ENCODE peak calls at places on chromosomes 11 and 22, in ten cellular contexts. One of them, this sample, is unnamed. For H3K27me3, the result is how much of the 10 kb centered on the place peaks cover.

GRCh38 chr22:37212174-37212906 is at the start of gene SSTR3:
- DNase-seq in HepG2: no peak
- DNase-seq in HL-60: no peak
- DNase-seq in GM23338: peak
- DNase-seq in sigmoid colon: peak
- DNase-seq in breast epithelium: no peak
- DNase-seq in K562: peak
- DNase-seq in SK-N-SH: peak
- DNase-seq in prostate gland: no peak
- DNase-seq in spleen: peak
- DNase-seq in this sample: no peak

GRCh38 chr11:88338223-88338661 is 706 bp upstream of the CTSC start:
- DNase-seq in HepG2: peak
- DNase-seq in GM23338: peak
- DNase-seq in HL-60: peak
- DNase-seq in spleen: peak
- DNase-seq in prostate gland: no peak
- DNase-seq in SK-N-SH: peak
- DNase-seq in sigmoid colon: peak
- DNase-seq in K562: peak
- DNase-seq in breast epithelium: no peak
- DNase-seq in this sample: peak

GRCh38 chr11:26580929-26581328 is 8.9 kb upstream of the MUC15 start:
- DNase-seq in K562: no peak
- DNase-seq in breast epithelium: no peak
- DNase-seq in prostate gland: no peak
- DNase-seq in GM23338: no peak
- DNase-seq in sigmoid colon: no peak
- DNase-seq in spleen: no peak
- DNase-seq in HepG2: no peak
- DNase-seq in HL-60: no peak
- DNase-seq in SK-N-SH: no peak
- DNase-seq in this sample: no peak

GRCh38 chr11:132427611-132428010 is 1057.2 kb downstream of the NTM start:
- DNase-seq in spleen: no peak
- DNase-seq in SK-N-SH: no peak
- DNase-seq in prostate gland: no peak
- DNase-seq in breast epithelium: no peak
- DNase-seq in HepG2: no peak
- DNase-seq in GM23338: no peak
- DNase-seq in K562: no peak
- DNase-seq in sigmoid colon: no peak
- DNase-seq in HL-60: no peak
- DNase-seq in this sample: no peak

GRCh38 chr11:128713595-128713994 is 19.7 kb downstream of the FLI1 start:
- DNase-seq in HL-60: no peak
- DNase-seq in SK-N-SH: no peak
- DNase-seq in breast epithelium: no peak
- DNase-seq in K562: no peak
- DNase-seq in prostate gland: no peak
- DNase-seq in spleen: no peak
- DNase-seq in HepG2: no peak
- DNase-seq in GM23338: no peak
- DNase-seq in sigmoid colon: no peak
- DNase-seq in this sample: no peak

GRCh38 chr11:100297516-100297915 is 389.6 kb upstream of the ARHGAP42 start:
- DNase-seq in GM23338: no peak
- DNase-seq in HL-60: no peak
- DNase-seq in K562: no peak
- DNase-seq in SK-N-SH: no peak
- DNase-seq in prostate gland: no peak
- DNase-seq in sigmoid colon: no peak
- DNase-seq in breast epithelium: no peak
- DNase-seq in spleen: no peak
- DNase-seq in HepG2: no peak
- DNase-seq in this sample: no peak

GRCh38 chr11:112401036-112401769 is 140.5 kb upstream of the PLET1 start:
- DNase-seq in K562: no peak
- DNase-seq in breast epithelium: no peak
- DNase-seq in GM23338: peak
- DNase-seq in sigmoid colon: no peak
- DNase-seq in SK-N-SH: no peak
- DNase-seq in HL-60: no peak
- DNase-seq in HepG2: no peak
- DNase-seq in prostate gland: no peak
- DNase-seq in spleen: no peak
- DNase-seq in this sample: no peak

GRCh38 chr11:107252429-107253161 is 205.0 kb downstream of the CWF19L2 start:
- DNase-seq in breast epithelium: no peak
- DNase-seq in K562: no peak
- DNase-seq in HepG2: no peak
- DNase-seq in sigmoid colon: no peak
- DNase-seq in prostate gland: no peak
- DNase-seq in GM23338: no peak
- DNase-seq in spleen: no peak
- DNase-seq in HL-60: no peak
- DNase-seq in SK-N-SH: no peak
- DNase-seq in this sample: no peak

GRCh38 chr11:17296852-17297559 is 20.5 kb downstream of the NUCB2 start:
- DNase-seq in HepG2: no peak
- DNase-seq in K562: no peak
- DNase-seq in breast epithelium: no peak
- DNase-seq in SK-N-SH: no peak
- DNase-seq in spleen: no peak
- DNase-seq in sigmoid colon: no peak
- DNase-seq in GM23338: no peak
- DNase-seq in HL-60: no peak
- DNase-seq in prostate gland: no peak
- DNase-seq in this sample: no peak

GRCh38 chr11:17294033-17294432 is 17.5 kb downstream of the NUCB2 start:
- DNase-seq in HepG2: no peak
- DNase-seq in spleen: no peak
- DNase-seq in breast epithelium: no peak
- DNase-seq in GM23338: no peak
- DNase-seq in SK-N-SH: no peak
- DNase-seq in sigmoid colon: no peak
- DNase-seq in HL-60: no peak
- DNase-seq in prostate gland: no peak
- DNase-seq in K562: no peak
- DNase-seq in this sample: no peak

GRCh38 chr11:17293308-17293707 is 16.8 kb downstream of the NUCB2 start:
- DNase-seq in sigmoid colon: no peak
- DNase-seq in SK-N-SH: no peak
- DNase-seq in spleen: no peak
- DNase-seq in prostate gland: no peak
- DNase-seq in HepG2: no peak
- DNase-seq in K562: no peak
- DNase-seq in HL-60: no peak
- DNase-seq in GM23338: no peak
- DNase-seq in breast epithelium: no peak
- DNase-seq in this sample: no peak

GRCh38 chr11:17287058-17287457 is 10.5 kb downstream of the NUCB2 start:
- DNase-seq in breast epithelium: no peak
- DNase-seq in SK-N-SH: no peak
- DNase-seq in spleen: no peak
- DNase-seq in K562: no peak
- DNase-seq in GM23338: no peak
- DNase-seq in HL-60: no peak
- DNase-seq in HepG2: no peak
- DNase-seq in prostate gland: no peak
- DNase-seq in sigmoid colon: no peak
- DNase-seq in this sample: no peak

GRCh38 chr11:17291710-17292109 is 15.2 kb downstream of the NUCB2 start:
- DNase-seq in spleen: no peak
- DNase-seq in sigmoid colon: no peak
- DNase-seq in breast epithelium: no peak
- DNase-seq in SK-N-SH: no peak
- DNase-seq in GM23338: no peak
- DNase-seq in prostate gland: no peak
- DNase-seq in HepG2: no peak
- DNase-seq in K562: no peak
- DNase-seq in HL-60: no peak
- DNase-seq in this sample: no peak
- H3K27ac ChIP-seq in spleen: no peak
- H3K27ac ChIP-seq in sigmoid colon: no peak
- H3K27ac ChIP-seq in breast epithelium: no peak
- H3K27ac ChIP-seq in SK-N-SH: no peak
- H3K27ac ChIP-seq in GM23338: no peak
- H3K27ac ChIP-seq in prostate gland: no peak
- H3K27ac ChIP-seq in HepG2: no peak
- H3K27ac ChIP-seq in K562: no peak
- H3K27ac ChIP-seq in HL-60: peak
- H3K27ac ChIP-seq in this sample: no peak

GRCh38 chr11:95455228-95455627 is 224.2 kb upstream of the SESN3 start:
- DNase-seq in SK-N-SH: no peak
- DNase-seq in K562: no peak
- DNase-seq in HepG2: no peak
- DNase-seq in breast epithelium: no peak
- DNase-seq in sigmoid colon: no peak
- DNase-seq in prostate gland: no peak
- DNase-seq in spleen: no peak
- DNase-seq in HL-60: no peak
- DNase-seq in GM23338: no peak
- DNase-seq in this sample: no peak
- H3K27me3 ChIP-seq in SK-N-SH: under half
- H3K27me3 ChIP-seq in K562: under half
- H3K27me3 ChIP-seq in HepG2: under half
- H3K27me3 ChIP-seq in breast epithelium: under half
- H3K27me3 ChIP-seq in sigmoid colon: under half
- H3K27me3 ChIP-seq in prostate gland: under half
- H3K27me3 ChIP-seq in spleen: under half
- H3K27me3 ChIP-seq in HL-60: under half
- H3K27me3 ChIP-seq in GM23338: under half
- H3K27me3 ChIP-seq in this sample: under half

GRCh38 chr11:66820381-66820780 is 22.9 kb upstream of the RCE1 start:
- DNase-seq in GM23338: no peak
- DNase-seq in sigmoid colon: no peak
- DNase-seq in HL-60: no peak
- DNase-seq in spleen: no peak
- DNase-seq in prostate gland: no peak
- DNase-seq in K562: no peak
- DNase-seq in SK-N-SH: no peak
- DNase-seq in breast epithelium: no peak
- DNase-seq in HepG2: no peak
- DNase-seq in this sample: no peak

GRCh38 chr11:66814678-66815077 is 28.6 kb upstream of the RCE1 start:
- DNase-seq in SK-N-SH: no peak
- DNase-seq in GM23338: no peak
- DNase-seq in sigmoid colon: no peak
- DNase-seq in HL-60: no peak
- DNase-seq in HepG2: no peak
- DNase-seq in spleen: no peak
- DNase-seq in breast epithelium: no peak
- DNase-seq in K562: no peak
- DNase-seq in prostate gland: no peak
- DNase-seq in this sample: no peak

GRCh38 chr11:66818231-66818955 is 24.8 kb upstream of the RCE1 start:
- DNase-seq in breast epithelium: no peak
- DNase-seq in SK-N-SH: no peak
- DNase-seq in K562: no peak
- DNase-seq in GM23338: no peak
- DNase-seq in HL-60: no peak
- DNase-seq in prostate gland: no peak
- DNase-seq in HepG2: no peak
- DNase-seq in spleen: no peak
- DNase-seq in sigmoid colon: no peak
- DNase-seq in this sample: no peak

GRCh38 chr11:66810576-66811185 is 32.6 kb upstream of the RCE1 start:
- DNase-seq in spleen: no peak
- DNase-seq in HepG2: no peak
- DNase-seq in prostate gland: no peak
- DNase-seq in GM23338: peak
- DNase-seq in HL-60: no peak
- DNase-seq in K562: no peak
- DNase-seq in sigmoid colon: no peak
- DNase-seq in breast epithelium: no peak
- DNase-seq in SK-N-SH: no peak
- DNase-seq in this sample: no peak

DNA sequence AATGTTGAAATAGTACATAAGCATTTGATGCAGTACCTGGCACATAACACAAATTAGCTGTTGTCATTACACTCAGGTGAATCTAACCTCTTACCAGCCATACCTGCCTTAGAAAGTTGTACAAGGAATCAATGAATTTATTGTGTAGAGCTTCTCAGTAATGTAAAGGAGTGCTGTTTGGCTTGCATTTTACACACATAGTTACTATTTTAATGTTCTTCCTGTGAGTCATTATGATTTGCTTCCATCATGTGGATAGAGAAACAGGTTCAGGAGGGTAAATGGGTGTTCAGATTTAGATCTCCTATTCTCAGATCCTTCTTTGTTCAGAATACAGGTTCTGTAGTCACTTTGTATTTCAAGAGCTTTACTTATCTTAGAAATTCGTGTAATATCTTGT is 27.6 kb upstream of the RCE1 start:
- DNase-seq in GM23338: no peak
- DNase-seq in SK-N-SH: no peak
- DNase-seq in sigmoid colon: no peak
- DNase-seq in spleen: no peak
- DNase-seq in K562: no peak
- DNase-seq in HL-60: no peak
- DNase-seq in prostate gland: no peak
- DNase-seq in breast epithelium: no peak
- DNase-seq in HepG2: no peak
- DNase-seq in this sample: no peak
- TF ChIP-seq POLR2AphosphoS5 in GM23338: no peak
- TF ChIP-seq POLR2AphosphoS5 in SK-N-SH: no peak
- TF ChIP-seq POLR2AphosphoS5 in sigmoid colon: no peak
- TF ChIP-seq POLR2AphosphoS5 in spleen: no peak
- TF ChIP-seq POLR2AphosphoS5 in K562: no peak
- TF ChIP-seq POLR2AphosphoS5 in HL-60: no peak
- TF ChIP-seq POLR2AphosphoS5 in prostate gland: no peak
- TF ChIP-seq POLR2AphosphoS5 in breast epithelium: no peak
- TF ChIP-seq POLR2AphosphoS5 in HepG2: no peak
- TF ChIP-seq POLR2AphosphoS5 in this sample: no peak

GRCh38 chr22:30308096-30308495 is 18.6 kb downstream of the TBC1D10A start:
- DNase-seq in GM23338: no peak
- DNase-seq in breast epithelium: no peak
- DNase-seq in SK-N-SH: no peak
- DNase-seq in HL-60: no peak
- DNase-seq in spleen: no peak
- DNase-seq in prostate gland: no peak
- DNase-seq in K562: no peak
- DNase-seq in HepG2: no peak
- DNase-seq in sigmoid colon: no peak
- DNase-seq in this sample: no peak

GRCh38 chr22:30306629-30307016 is 17.3 kb upstream of the CASTOR1 start:
- DNase-seq in breast epithelium: no peak
- DNase-seq in GM23338: no peak
- DNase-seq in SK-N-SH: no peak
- DNase-seq in HL-60: no peak
- DNase-seq in spleen: no peak
- DNase-seq in HepG2: no peak
- DNase-seq in prostate gland: no peak
- DNase-seq in K562: no peak
- DNase-seq in sigmoid colon: no peak
- DNase-seq in this sample: no peak

GRCh38 chr22:30305906-30306628 is 16.8 kb upstream of the CASTOR1 start:
- DNase-seq in HepG2: no peak
- DNase-seq in SK-N-SH: no peak
- DNase-seq in prostate gland: no peak
- DNase-seq in sigmoid colon: no peak
- DNase-seq in spleen: no peak
- DNase-seq in breast epithelium: no peak
- DNase-seq in K562: no peak
- DNase-seq in GM23338: no peak
- DNase-seq in HL-60: no peak
- DNase-seq in this sample: no peak

GRCh38 chr22:30308518-30309230 is 18.1 kb downstream of the TBC1D10A start:
- DNase-seq in sigmoid colon: peak
- DNase-seq in K562: no peak
- DNase-seq in breast epithelium: no peak
- DNase-seq in spleen: no peak
- DNase-seq in SK-N-SH: no peak
- DNase-seq in HepG2: no peak
- DNase-seq in HL-60: no peak
- DNase-seq in GM23338: no peak
- DNase-seq in prostate gland: no peak
- DNase-seq in this sample: peak

DNA sequence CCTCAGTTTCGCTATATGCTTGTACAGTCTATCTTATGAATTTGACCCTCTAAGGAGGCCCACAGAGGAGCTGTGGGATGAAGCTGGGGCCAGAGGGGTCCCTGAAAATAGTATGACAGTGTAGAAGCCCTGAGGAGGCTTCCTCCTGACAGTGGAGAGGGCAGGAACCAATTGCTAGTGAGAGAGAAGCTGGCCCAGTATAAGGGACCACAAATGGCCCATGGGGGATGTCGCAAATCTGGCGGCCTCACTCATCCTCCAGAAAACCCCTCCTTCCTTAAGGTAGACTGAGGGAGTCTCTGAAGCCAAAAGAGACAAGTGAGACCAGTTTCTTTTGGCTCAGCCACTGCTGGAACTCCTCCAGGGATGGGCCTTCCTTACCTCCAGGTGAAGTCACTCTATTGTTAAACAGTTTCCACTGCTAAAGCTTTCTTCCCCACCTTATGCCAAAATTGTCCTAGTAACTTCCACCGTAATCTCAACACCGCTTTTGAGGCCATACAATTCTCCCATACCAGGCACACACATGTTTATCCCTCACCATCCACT is 17.8 kb upstream of the CASTOR1 start:
- DNase-seq in sigmoid colon: no peak
- DNase-seq in breast epithelium: peak
- DNase-seq in prostate gland: peak
- DNase-seq in HL-60: no peak
- DNase-seq in K562: no peak
- DNase-seq in spleen: no peak
- DNase-seq in GM23338: no peak
- DNase-seq in SK-N-SH: no peak
- DNase-seq in HepG2: no peak
- DNase-seq in this sample: no peak
- H3K27ac ChIP-seq in sigmoid colon: peak
- H3K27ac ChIP-seq in breast epithelium: peak
- H3K27ac ChIP-seq in prostate gland: peak
- H3K27ac ChIP-seq in HL-60: peak
- H3K27ac ChIP-seq in K562: no peak
- H3K27ac ChIP-seq in spleen: peak
- H3K27ac ChIP-seq in GM23338: no peak
- H3K27ac ChIP-seq in SK-N-SH: no peak
- H3K27ac ChIP-seq in HepG2: no peak
- H3K27ac ChIP-seq in this sample: peak

This sample was measured in transverse colon.